ENCODE peak calls at places on chromosome 20, in six cellular contexts. D is HFFc6, O is NCI-H1105, E is upper lobe of right lung, T is HL-60, M is NCI-H2081 treated with DMSO at 0.1 percent for 48 hours. Z is an unnamed sample.

GRCh38 chr20:62158088-62158400 is 14.5 kb downstream of the SS18L1 start:
- DNase-seq in M (no peak), O (no peak), T (no peak), E (no peak), D (no peak), Z (no peak)

GRCh38 chr20:43726811-43727338 is at the start of gene GTSF1L:
- DNase-seq in T (no peak), D (peak; percentile 16), E (no peak), M (no peak), O (no peak), Z (no peak)

GRCh38 chr20:33653218-33653899 is 8.8 kb upstream of the C20orf144 start:
- DNase-seq in M (no peak), T (peak; percentile 29), E (peak; percentile 67), O (peak; percentile 64), D (peak; percentile 46), Z (no peak)

GRCh38 chr20:63054695-63055240 is 48.0 kb upstream of the BHLHE23 start:
- DNase-seq in E (peak; percentile 46), D (no peak), M (no peak), T (no peak), O (no peak), Z (no peak)

GRCh38 chr20:34927736-34928135 is 27.9 kb downstream of the GSS start:
- DNase-seq in E (no peak), T (no peak), D (peak; percentile 84), O (no peak), M (no peak), Z (no peak)

GRCh38 chr20:61185841-61186601 is 66.0 kb upstream of the CDH4 start:
- DNase-seq in E (no peak), D (peak; percentile 96), M (no peak), T (peak; percentile 14), O (no peak), Z (no peak)

GRCh38 chr20:3262566-3262965 is 23.6 kb upstream of the SLC4A11 start:
- DNase-seq in E (no peak), O (no peak), D (peak; percentile 43), M (no peak), T (no peak), Z (no peak)

GRCh38 chr20:50385733-50386640 is 124.2 kb upstream of the PTPN1 start:
- DNase-seq in O (no peak), T (no peak), M (no peak), D (no peak), E (no peak), Z (no peak)

GRCh38 chr20:1951436-1952115 is 42.3 kb downstream of the PDYN start:
- DNase-seq in E (no peak), O (no peak), T (no peak), M (no peak), D (no peak), Z (no peak)

GRCh38 chr20:57748601-57749130 is 38.9 kb upstream of the PMEPA1 start:
- DNase-seq in O (peak; percentile 89), T (no peak), M (peak; percentile 5), E (peak; percentile 84), D (peak; percentile 72), Z (peak; percentile 16)

GRCh38 chr20:869606-870005 is 36.1 kb downstream of the FAM110A start:
- DNase-seq in D (no peak), E (no peak), T (no peak), O (no peak), M (no peak), Z (no peak)

GRCh38 chr20:19522080-19522801 is 235.8 kb upstream of the RIN2 start:
- DNase-seq in M (no peak), D (no peak), O (no peak), E (no peak), T (no peak), Z (no peak)

GRCh38 chr20:52420805-52421204 is 229.2 kb upstream of the ZFP64 start:
- DNase-seq in E (no peak), T (no peak), O (no peak), D (no peak), M (no peak), Z (no peak)

GRCh38 chr20:20837574-20838021 is 125.2 kb upstream of the RALGAPA2 start:
- DNase-seq in O (peak; percentile 89), M (peak; percentile 36), T (peak; percentile 69), E (peak; percentile 74), D (peak; percentile 24), Z (no peak)

GRCh38 chr20:22684072-22684762 is 99.8 kb upstream of the FOXA2 start:
- DNase-seq in M (peak; percentile 30), O (peak; percentile 62), T (peak; percentile 64), D (peak; percentile 55), E (no peak), Z (no peak)

GRCh38 chr20:13870349-13870748 is 85.5 kb downstream of the NDUFAF5 start:
- DNase-seq in T (peak; percentile 25), O (no peak), E (no peak), D (no peak), M (no peak), Z (no peak)

GRCh38 chr20:41443667-41444066 is 77.0 kb upstream of the EMILIN3 start:
- DNase-seq in E (no peak), O (no peak), D (no peak), M (no peak), T (peak; percentile 36), Z (no peak)

GRCh38 chr20:40414843-40415615 is 274.0 kb downstream of the MAFB start:
- DNase-seq in O (no peak), T (no peak), E (no peak), M (no peak), D (no peak), Z (no peak)

GRCh38 chr20:64115171-64115911 is 8.0 kb upstream of the NPBWR2 start:
- DNase-seq in D (no peak), M (no peak), E (peak; percentile 45), T (no peak), O (no peak), Z (no peak)

Z was measured in T-helper 17 cell.